ENCODE peak calls at places on chromosomes 13 and 19, in eight cellular contexts. V is stomach, K is body of pancreas, T is Caco-2, O is epithelial cell of esophagus, G is foreskin fibroblast, C is cardiac muscle cell, F is IMR-90. J is an unnamed sample.

GRCh38 chr19:29687897-29688728 is 22.9 kb downstream of the PLEKHF1 start:
- DNase-seq in C (no peak), V (no peak), F (peak; percentile 78), T (no peak), K (no peak), G (peak; percentile 76), O (peak; percentile 74), J (peak; percentile 32)

GRCh38 chr19:11378319-11379189 is 4.1 kb downstream of the SWSAP1 start:
- DNase-seq in O (peak; percentile 87), C (peak; percentile 77), G (peak; percentile 74), F (peak; percentile 89), K (peak; percentile 49), T (peak; percentile 50), V (peak; percentile 62), J (peak; percentile 49)

GRCh38 chr13:69903081-69903480 is 204.5 kb upstream of the ATXN8OS start:
- DNase-seq in K (no peak), O (no peak), V (no peak), G (no peak), F (no peak), T (no peak), C (no peak), J (no peak)

GRCh38 chr13:100600461-100600860 is 11.9 kb upstream of the GGACT start:
- DNase-seq in G (no peak), C (no peak), K (no peak), T (no peak), V (no peak), F (no peak), O (no peak), J (no peak)

GRCh38 chr19:3840804-3841203 is 28.0 kb downstream of the ZFR2 start:
- DNase-seq in F (no peak), K (no peak), O (no peak), C (no peak), T (no peak), G (no peak), V (no peak), J (no peak)

GRCh38 chr19:44626067-44626624 is 12.8 kb downstream of the IGSF23 start:
- DNase-seq in F (peak; percentile 99), C (no peak), K (peak; percentile 66), T (no peak), G (peak; percentile 95), O (peak; percentile 94), V (no peak), J (peak; percentile 93)

GRCh38 chr13:110923777-110924638 is 9.1 kb upstream of the ANKRD10 start:
- DNase-seq in O (no peak), C (no peak), K (no peak), F (no peak), G (no peak), V (no peak), T (no peak), J (no peak)

GRCh38 chr13:60755380-60756163 is 358.6 kb downstream of the TDRD3 start:
- DNase-seq in K (no peak), T (no peak), C (peak; percentile 47), O (peak; percentile 56), V (no peak), F (no peak), G (no peak), J (peak; percentile 65)

GRCh38 chr13:23411220-23411619 is 22.3 kb downstream of the SACS start:
- DNase-seq in G (no peak), T (no peak), K (no peak), C (no peak), O (no peak), F (no peak), V (no peak), J (peak; percentile 72)

GRCh38 chr13:48906200-48906599 is 69.5 kb upstream of the FNDC3A start:
- DNase-seq in F (no peak), O (no peak), C (no peak), V (no peak), G (no peak), T (no peak), K (no peak), J (no peak)

GRCh38 chr19:36041831-36042230 is 9.2 kb upstream of the CLIP3 start:
- DNase-seq in O (peak; percentile 68), T (peak; percentile 81), C (peak; percentile 8), V (no peak), F (peak; percentile 82), G (peak; percentile 82), K (no peak), J (peak; percentile 10)

GRCh38 chr13:42063105-42063504 is 14.7 kb downstream of the DGKH start:
- DNase-seq in O (peak; percentile 33), G (no peak), T (no peak), K (no peak), C (no peak), V (no peak), F (no peak), J (no peak)

GRCh38 chr19:632228-633067 is 889 bp downstream of the POLRMT start:
- DNase-seq in K (no peak), F (peak; percentile 36), G (peak; percentile 36), V (no peak), T (peak; percentile 79), O (peak; percentile 62), C (peak; percentile 60), J (peak; percentile 31)

GRCh38 chr13:50898338-50898737 is 11.3 kb upstream of the RNASEH2B start:
- DNase-seq in F (no peak), O (no peak), G (no peak), C (no peak), V (no peak), K (no peak), T (no peak), J (no peak)

GRCh38 chr19:13337181-13337580 is 169.1 kb downstream of the CACNA1A start:
- DNase-seq in O (no peak), G (no peak), C (no peak), K (no peak), F (no peak), T (no peak), V (no peak), J (no peak)

GRCh38 chr19:15317392-15318011 is 14.8 kb downstream of the BRD4 start:
- DNase-seq in K (no peak), O (no peak), F (peak; percentile 80), C (no peak), G (no peak), V (no peak), T (no peak), J (no peak)

GRCh38 chr13:80571346-80572307 is 230.7 kb upstream of the SPRY2 start:
- DNase-seq in K (no peak), V (no peak), F (no peak), O (no peak), T (no peak), C (peak; percentile 20), G (no peak), J (no peak)

GRCh38 chr13:49669735-49670309 is 21.5 kb downstream of the EBPL start:
- DNase-seq in O (peak; percentile 74), F (peak; percentile 81), V (peak; percentile 64), G (peak; percentile 63), T (peak; percentile 54), C (peak; percentile 60), K (peak; percentile 50), J (peak; percentile 86)

GRCh38 chr19:49554701-49555181 is 25.6 kb downstream of the NOSIP start:
- DNase-seq in K (peak; percentile 36), T (no peak), O (peak; percentile 66), V (no peak), F (no peak), C (no peak), G (peak; percentile 25), J (peak; percentile 94)

GRCh38 chr19:46076951-46077814 is 36.4 kb upstream of the IGFL4 start:
- DNase-seq in T (peak; percentile 90), K (peak; percentile 47), F (peak; percentile 79), O (peak; percentile 77), V (peak; percentile 52), G (peak; percentile 67), C (peak; percentile 91), J (peak; percentile 82)

GRCh38 chr19:53785196-53785889 is 38.8 kb downstream of the NLRP12 start:
- DNase-seq in F (no peak), G (no peak), V (no peak), T (peak; percentile 81), C (no peak), K (no peak), O (no peak), J (no peak)

GRCh38 chr13:26899153-26899552 is 138.6 kb upstream of the GPR12 start:
- DNase-seq in C (no peak), O (no peak), G (no peak), V (no peak), K (no peak), F (no peak), T (no peak), J (no peak)

GRCh38 chr13:26895808-26896466 is 135.4 kb upstream of the GPR12 start:
- DNase-seq in F (no peak), V (no peak), C (no peak), O (no peak), G (no peak), T (no peak), K (no peak), J (no peak)

GRCh38 chr13:26895081-26895807 is 134.7 kb upstream of the GPR12 start:
- DNase-seq in F (no peak), C (no peak), K (no peak), G (no peak), V (no peak), T (no peak), O (no peak), J (no peak)

GRCh38 chr13:26897706-26898550 is 137.3 kb upstream of the GPR12 start:
- DNase-seq in V (no peak), F (no peak), C (no peak), O (no peak), T (no peak), G (no peak), K (no peak), J (no peak)

GRCh38 chr13:26896986-26897668 is 136.5 kb upstream of the GPR12 start:
- DNase-seq in C (peak; percentile 46), F (no peak), V (no peak), G (no peak), T (no peak), K (no peak), O (no peak), J (no peak)
- TF ChIP-seq CTCF in C (no peak), F (no peak), V (no peak), G (no peak), T (no peak), K (no peak), O (no peak), J (no peak)

GRCh38 chr19:7394728-7395359 is 46.1 kb downstream of the ARHGEF18 start:
- DNase-seq in V (peak; percentile 94), T (peak; percentile 86), K (peak; percentile 92), G (peak; percentile 85), C (peak; percentile 93), F (peak; percentile 87), O (peak; percentile 92), J (peak; percentile 93)
- TF ChIP-seq CTCF in V (no peak), T (peak; percentile 21), K (no peak), G (no peak), C (no peak), F (no peak), O (no peak), J (no peak)

GRCh38 chr13:99528547-99528946 is 27.3 kb downstream of the TM9SF2 start:
- DNase-seq in O (no peak), G (no peak), T (no peak), F (no peak), K (no peak), C (peak; percentile 43), V (no peak), J (peak; percentile 24)
- TF ChIP-seq CTCF in O (peak; percentile 34), G (peak; percentile 2), T (peak; percentile 53), F (no peak), K (no peak), C (peak; percentile 4), V (no peak), J (no peak)

DNA sequence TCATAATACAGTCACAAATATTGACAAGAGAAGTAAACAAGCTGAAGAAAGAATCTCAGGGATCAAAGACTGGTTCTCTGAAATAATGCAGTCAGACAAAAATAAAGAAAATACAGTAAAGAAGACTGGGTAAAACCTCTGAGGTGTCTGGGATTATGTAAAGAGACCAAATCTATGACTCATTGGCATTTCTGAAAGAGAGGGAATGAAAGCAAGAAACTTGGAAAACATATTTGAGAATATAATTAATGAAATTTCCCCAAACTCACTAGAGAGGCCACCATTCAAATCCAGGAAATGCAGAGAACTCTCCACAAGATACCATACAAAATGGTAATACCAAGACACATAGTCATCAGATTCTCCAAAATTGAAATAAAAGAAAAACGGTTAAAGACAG is 53.0 kb upstream of the GPC6 start:
- DNase-seq in F (peak; percentile 4), O (peak; percentile 15), G (no peak), V (no peak), C (no peak), K (no peak), T (no peak), J (no peak)
- TF ChIP-seq CTCF in F (no peak), O (no peak), G (no peak), V (no peak), C (no peak), K (no peak), T (no peak), J (no peak)